ENCODE peak calls at places on chromosomes 11 and 22, in five cellular contexts. Z is PC-3, I is HCT116, K is mammary epithelial cell, M is astrocyte. R is an unnamed sample. For H3K4me1, the result is how much of the 10 kb centered on the place peaks cover.

GRCh38 chr11:108608548-108608947 is 15.0 kb upstream of the EXPH5 start:
- DNase-seq in Z (no peak), I (no peak), K (no peak), M (no peak), R (no peak)

GRCh38 chr11:10484461-10485180 is 29.6 kb downstream of the AMPD3 start:
- DNase-seq in Z (no peak), I (no peak), K (no peak), M (no peak), R (no peak)

GRCh38 chr11:72069787-72070251 is 10.5 kb downstream of the NUMA1 start:
- DNase-seq in Z (peak), I (peak), K (peak), M (peak), R (peak)

GRCh38 chr11:65861165-65861505 is 902 bp downstream of the MUS81 start:
- DNase-seq in Z (peak), I (no peak), K (no peak), M (no peak), R (peak)

GRCh38 chr11:2375964-2376551 is 1.1 kb upstream of the CD81 start:
- DNase-seq in Z (no peak), I (no peak), K (no peak), M (no peak), R (peak)

GRCh38 chr22:45804986-45805325 is 133.3 kb downstream of the ATXN10 start:
- DNase-seq in Z (peak), I (peak), K (peak), M (peak), R (no peak)

GRCh38 chr11:1742869-1743586 is 7.4 kb downstream of the IFITM10 start:
- DNase-seq in Z (no peak), I (no peak), K (no peak), M (no peak), R (no peak)

GRCh38 chr22:44119669-44120313 is 60.9 kb upstream of the PARVG start:
- DNase-seq in Z (no peak), I (no peak), K (no peak), M (no peak), R (no peak)

GRCh38 chr11:115961168-115962003 is 457.2 kb upstream of the CADM1 start:
- DNase-seq in Z (no peak), I (no peak), K (no peak), M (no peak), R (no peak)

GRCh38 chr11:3001496-3001895 is 9.4 kb upstream of the NAP1L4 start:
- DNase-seq in Z (no peak), I (no peak), K (no peak), M (no peak), R (no peak)

DNA sequence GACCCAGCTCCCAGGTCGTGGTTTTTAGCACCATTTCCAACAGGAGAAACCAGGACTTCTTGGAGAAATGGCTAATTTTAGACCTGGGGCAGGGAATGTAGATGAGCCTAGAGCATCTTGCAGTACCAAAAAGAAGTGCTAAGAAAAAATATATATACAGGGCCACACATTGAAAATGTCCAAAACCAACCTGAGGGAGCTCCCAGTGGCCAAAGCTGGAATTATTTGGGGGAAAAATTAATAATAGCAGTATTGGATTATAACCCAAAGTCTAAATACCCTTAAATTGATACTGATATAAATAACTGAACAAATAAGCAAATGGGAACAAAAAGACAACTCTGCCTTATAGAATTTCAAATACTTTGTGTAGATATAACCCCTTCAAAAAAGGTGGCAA is 108.0 kb downstream of the PARVA start:
- DNase-seq in Z (peak), I (no peak), K (no peak), M (no peak), R (no peak)
- TF ChIP-seq CTCF in Z (peak), I (peak), K (peak), M (peak), R (peak)

GRCh38 chr11:111939836-111940604 is 2.9 kb downstream of the DIXDC1 start:
- DNase-seq in Z (peak), I (no peak), K (peak), M (peak), R (peak)

GRCh38 chr11:111937461-111937769 is 272 bp downstream of the DIXDC1 start:
- DNase-seq in Z (no peak), I (no peak), K (no peak), M (no peak), R (no peak)

GRCh38 chr11:111936045-111936400 is 1.1 kb upstream of the DIXDC1 start:
- DNase-seq in Z (no peak), I (no peak), K (no peak), M (no peak), R (no peak)

GRCh38 chr11:111937859-111938258 is 716 bp downstream of the DIXDC1 start:
- DNase-seq in Z (no peak), I (no peak), K (no peak), M (no peak), R (peak)

GRCh38 chr11:111938687-111939160 is 1.6 kb downstream of the DIXDC1 start:
- DNase-seq in Z (peak), I (no peak), K (peak), M (peak), R (no peak)
- H3K4me1 ChIP-seq in Z (under half), I (under half), K (under half), M (under half), R (half or more)

DNA sequence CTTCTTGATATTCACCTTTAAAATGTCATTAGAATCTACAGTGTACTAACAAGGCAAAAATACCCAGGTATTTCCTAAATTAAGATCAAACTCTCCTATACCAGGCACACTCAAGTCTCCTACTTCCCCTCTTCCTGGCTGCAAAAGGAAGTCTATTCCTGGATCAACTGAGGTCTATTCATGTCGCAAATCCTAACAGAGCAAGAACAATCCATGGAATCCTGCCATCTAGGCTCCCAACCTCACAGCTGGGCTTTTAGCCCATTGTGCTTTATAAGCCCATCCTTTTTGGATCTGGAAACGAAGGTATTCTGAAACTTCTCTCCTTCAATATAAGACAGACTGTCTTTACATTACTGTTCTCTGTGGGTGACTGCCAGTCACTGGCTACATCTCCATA is 161.8 kb downstream of the SOX6 start:
- DNase-seq in Z (no peak), I (no peak), K (no peak), M (peak), R (no peak)
- H2AFZ ChIP-seq in Z (no peak), I (no peak), K (peak), M (no peak), R (no peak)

GRCh38 chr11:103696130-103696529 is 340.3 kb upstream of the DDI1 start:
- DNase-seq in Z (no peak), I (no peak), K (no peak), M (no peak), R (no peak)

GRCh38 chr11:103703437-103703836 is 333.0 kb upstream of the DDI1 start:
- DNase-seq in Z (no peak), I (no peak), K (no peak), M (no peak), R (no peak)

GRCh38 chr11:103699656-103700055 is 336.8 kb upstream of the DDI1 start:
- DNase-seq in Z (no peak), I (no peak), K (no peak), M (no peak), R (no peak)

GRCh38 chr11:103700605-103701004 is 335.8 kb upstream of the DDI1 start:
- DNase-seq in Z (peak), I (no peak), K (peak), M (peak), R (peak)

GRCh38 chr11:103699216-103699615 is 337.2 kb upstream of the DDI1 start:
- DNase-seq in Z (peak), I (no peak), K (no peak), M (peak), R (no peak)
- TF ChIP-seq CTCF in Z (peak), I (no peak), K (no peak), M (peak), R (peak)

DNA sequence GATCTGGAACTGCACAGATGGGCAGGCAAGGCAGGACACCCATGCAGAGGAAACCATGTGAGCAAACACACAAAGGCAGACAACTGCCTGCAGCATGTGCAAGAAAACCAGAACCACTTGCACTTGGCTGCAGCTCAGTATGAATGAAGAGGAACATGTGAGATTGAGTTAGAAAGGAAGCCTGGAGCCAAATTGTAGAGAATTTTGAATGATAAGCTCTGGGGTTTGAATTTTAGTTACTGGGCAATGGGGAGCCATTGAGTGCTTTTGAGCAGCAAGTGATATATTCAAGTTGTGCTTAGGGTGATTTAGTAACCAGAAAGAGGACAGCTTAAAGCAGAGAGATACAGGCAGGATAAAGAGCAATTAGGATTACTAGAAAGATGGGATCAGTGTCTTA is 583.3 kb downstream of the SOX6 start:
- DNase-seq in Z (no peak), I (no peak), K (no peak), M (no peak), R (no peak)
- H3K4me1 ChIP-seq in Z (under half), I (under half), K (under half), M (under half), R (under half)

DNA sequence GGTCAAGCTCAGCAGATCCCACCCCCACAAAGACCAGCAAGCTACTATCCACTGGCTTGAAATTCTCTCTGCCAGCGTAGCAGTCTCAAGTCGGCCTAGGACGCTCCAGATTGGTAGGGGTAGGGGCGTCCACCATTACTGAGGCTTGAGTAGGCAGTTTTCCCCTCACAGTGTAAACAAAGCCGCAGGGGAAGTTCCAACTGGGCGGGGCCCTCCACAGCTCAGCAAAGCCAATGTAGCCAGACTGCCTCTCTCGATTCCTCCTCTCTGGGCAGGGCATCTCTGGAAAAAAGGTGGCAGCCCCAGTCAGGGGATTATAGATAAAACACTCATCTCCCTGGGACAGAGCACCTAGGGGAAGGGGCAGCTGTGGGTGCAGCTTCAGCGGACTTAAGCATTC is 1064.9 kb upstream of the TENM4 start:
- DNase-seq in Z (peak), I (no peak), K (no peak), M (no peak), R (no peak)
- H2AFZ ChIP-seq in Z (peak), I (no peak), K (no peak), M (no peak), R (no peak)

GRCh38 chr11:122002047-122002446 is 114.0 kb downstream of the BLID start:
- DNase-seq in Z (no peak), I (no peak), K (no peak), M (no peak), R (no peak)

DNA sequence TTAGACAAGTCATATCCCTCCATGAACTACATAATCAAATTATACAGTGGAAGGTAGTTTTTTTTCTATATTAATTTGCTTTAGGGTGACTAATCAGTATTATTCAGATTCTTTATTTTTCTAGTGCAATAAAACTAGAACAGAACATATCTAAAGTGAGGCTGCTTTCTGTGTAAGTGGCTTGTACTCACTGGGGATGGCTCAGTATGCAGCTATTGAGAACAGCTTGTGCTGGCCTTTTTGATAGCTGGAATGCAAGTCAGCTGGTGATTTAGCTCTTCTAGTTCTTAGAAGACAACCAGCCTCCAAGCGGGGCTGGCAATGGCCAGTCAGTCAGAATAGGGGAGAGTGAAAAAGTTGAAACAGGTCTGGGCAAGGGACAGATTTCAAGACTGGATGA is 119.4 kb downstream of the BLID start:
- DNase-seq in Z (no peak), I (no peak), K (no peak), M (no peak), R (no peak)
- TF ChIP-seq CTCF in Z (no peak), I (no peak), K (no peak), M (no peak), R (no peak)

GRCh38 chr22:17787159-17788022 is 13.1 kb upstream of the BID start:
- DNase-seq in Z (no peak), I (no peak), K (no peak), M (no peak), R (no peak)

GRCh38 chr22:17786435-17787158 is 12.3 kb upstream of the BID start:
- DNase-seq in Z (no peak), I (no peak), K (peak), M (peak), R (peak)

GRCh38 chr22:17789379-17790200 is 15.3 kb upstream of the BID start:
- DNase-seq in Z (no peak), I (no peak), K (no peak), M (no peak), R (peak)

GRCh38 chr22:17788528-17789378 is 14.5 kb upstream of the BID start:
- DNase-seq in Z (no peak), I (no peak), K (no peak), M (no peak), R (peak)

DNA sequence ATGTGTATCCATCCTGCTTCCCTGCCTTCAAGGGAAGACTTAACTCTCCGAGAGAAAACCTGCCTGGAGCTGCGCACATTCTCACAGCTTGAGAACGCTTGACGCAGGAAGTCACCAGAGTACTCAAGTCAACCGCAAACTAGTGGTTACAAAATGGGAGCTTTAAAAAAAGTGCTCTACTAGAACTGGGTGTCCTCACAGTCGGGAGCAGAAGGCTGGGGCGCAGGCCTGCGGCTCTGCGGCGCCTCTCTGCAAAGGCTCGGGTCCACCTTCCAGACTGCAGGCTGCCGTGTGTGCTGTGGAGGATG is 13.7 kb upstream of the BID start:
- DNase-seq in Z (no peak), I (no peak), K (no peak), M (no peak), R (no peak)
- H3K4me1 ChIP-seq in Z (under half), I (under half), K (under half), M (under half), R (under half)

GRCh38 chr11:35214792-35215193 is 75.8 kb downstream of the CD44 start:
- DNase-seq in Z (peak), I (peak), K (peak), M (peak), R (peak)
- H2AFZ ChIP-seq in Z (no peak), I (no peak), K (no peak), M (no peak), R (no peak)

R was measured in osteoblast.